ENCODE peak calls at places on chromosome 18, in ten cellular contexts. H, G, W, X, R, D, K, Q, C and A are unnamed samples. For H3K27me3, the result is how much of the 10 kb centered on the place peaks cover.

GRCh38 chr18:34965108-34965507 is 76.1 kb upstream of the MAPRE2 start:
- DNase-seq in H (no peak), G (no peak), W (no peak), X (no peak), R (no peak), D (no peak), K (no peak), Q (no peak), C (no peak), A (no peak)

GRCh38 chr18:58202406-58202730 is 158.3 kb downstream of the NEDD4L start:
- DNase-seq in H (peak), G (peak), W (no peak), X (no peak), R (peak), D (no peak), K (no peak), Q (peak), C (no peak), A (no peak)

GRCh38 chr18:75276813-75277628 is 66.4 kb downstream of the TSHZ1 start:
- DNase-seq in H (peak), G (no peak), W (no peak), X (no peak), R (no peak), D (no peak), K (no peak), Q (peak), C (no peak), A (no peak)

GRCh38 chr18:34158881-34159690 is 65.6 kb downstream of the NOL4 start:
- DNase-seq in H (peak), G (peak), W (peak), X (peak), R (peak), D (no peak), K (peak), Q (peak), C (peak), A (peak)

GRCh38 chr18:72128649-72129048 is 415.5 kb downstream of the CBLN2 start:
- DNase-seq in H (no peak), G (no peak), W (no peak), X (no peak), R (no peak), D (no peak), K (peak), Q (no peak), C (no peak), A (no peak)

GRCh38 chr18:43486462-43486861 is 209.2 kb upstream of the SYT4 start:
- DNase-seq in H (no peak), G (no peak), W (no peak), X (no peak), R (peak), D (no peak), K (peak), Q (no peak), C (no peak), A (no peak)

GRCh38 chr18:48753741-48754140 is 197.0 kb downstream of the SMAD7 start:
- DNase-seq in H (no peak), G (no peak), W (no peak), X (no peak), R (no peak), D (no peak), K (no peak), Q (no peak), C (no peak), A (no peak)

GRCh38 chr18:63237911-63238710 is 81.5 kb downstream of the BCL2 start:
- DNase-seq in H (peak), G (peak), W (no peak), X (peak), R (peak), D (no peak), K (peak), Q (peak), C (peak), A (no peak)

GRCh38 chr18:33116376-33116775 is 324.1 kb downstream of the CCDC178 start:
- DNase-seq in H (no peak), G (no peak), W (no peak), X (no peak), R (no peak), D (no peak), K (no peak), Q (no peak), C (no peak), A (no peak)

GRCh38 chr18:63970803-63971191 is 916 bp downstream of the SERPINB8 start:
- DNase-seq in H (peak), G (peak), W (peak), X (peak), R (peak), D (no peak), K (no peak), Q (no peak), C (peak), A (peak)

GRCh38 chr18:8721716-8722115 is 16.4 kb downstream of the MTCL1 start:
- DNase-seq in H (peak), G (no peak), W (no peak), X (no peak), R (peak), D (no peak), K (no peak), Q (peak), C (no peak), A (no peak)

GRCh38 chr18:6948238-6948637 is 169.4 kb downstream of the LAMA1 start:
- DNase-seq in H (no peak), G (no peak), W (no peak), X (no peak), R (no peak), D (no peak), K (no peak), Q (no peak), C (no peak), A (no peak)

GRCh38 chr18:29018976-29019375 is 842.0 kb upstream of the CDH2 start:
- DNase-seq in H (no peak), G (no peak), W (no peak), X (no peak), R (no peak), D (no peak), K (no peak), Q (no peak), C (no peak), A (no peak)

GRCh38 chr18:8151176-8151575 is 458.1 kb upstream of the RAB12 start:
- DNase-seq in H (peak), G (no peak), W (no peak), X (no peak), R (no peak), D (no peak), K (no peak), Q (peak), C (no peak), A (no peak)

GRCh38 chr18:72468011-72468710 is 76.0 kb downstream of the CBLN2 start:
- DNase-seq in H (no peak), G (no peak), W (no peak), X (no peak), R (peak), D (no peak), K (no peak), Q (no peak), C (no peak), A (no peak)

GRCh38 chr18:34659579-34660517 is 50.2 kb upstream of the DTNA start:
- DNase-seq in H (peak), G (peak), W (peak), X (peak), R (peak), D (no peak), K (peak), Q (peak), C (peak), A (peak)

GRCh38 chr18:8776013-8776515 is 70.7 kb downstream of the MTCL1 start:
- DNase-seq in H (no peak), G (no peak), W (no peak), X (no peak), R (no peak), D (no peak), K (no peak), Q (no peak), C (no peak), A (no peak)

GRCh38 chr18:45228989-45229388 is 386.3 kb upstream of the SLC14A2 start:
- DNase-seq in H (no peak), G (no peak), W (no peak), X (no peak), R (no peak), D (no peak), K (no peak), Q (no peak), C (no peak), A (no peak)

GRCh38 chr18:32771871-32772499 is 838 bp downstream of the KLHL14 start:
- DNase-seq in H (no peak), G (no peak), W (peak), X (no peak), R (peak), D (no peak), K (no peak), Q (no peak), C (no peak), A (peak)

GRCh38 chr18:40868110-40868858 is 1086.8 kb upstream of the PIK3C3 start:
- DNase-seq in H (peak), G (no peak), W (no peak), X (no peak), R (no peak), D (no peak), K (no peak), Q (peak), C (no peak), A (no peak)

GRCh38 chr18:46518438-46518837 is 138.6 kb downstream of the LOXHD1 start:
- DNase-seq in H (no peak), G (no peak), W (no peak), X (no peak), R (peak), D (no peak), K (no peak), Q (no peak), C (peak), A (peak)

GRCh38 chr18:159037-159652 is 788 bp downstream of the USP14 start:
- DNase-seq in H (peak), G (no peak), W (no peak), X (no peak), R (peak), D (no peak), K (no peak), Q (no peak), C (no peak), A (no peak)

GRCh38 chr18:2926528-2926927 is 79.7 kb downstream of the EMILIN2 start:
- DNase-seq in H (no peak), G (no peak), W (no peak), X (no peak), R (no peak), D (no peak), K (no peak), Q (no peak), C (no peak), A (no peak)
- H3K27ac ChIP-seq in H (no peak), G (no peak), W (no peak), X (no peak), R (no peak), D (no peak), K (no peak), Q (no peak), C (no peak), A (no peak)

GRCh38 chr18:31400191-31400590 is 23.6 kb downstream of the DSG4 start:
- DNase-seq in H (no peak), G (no peak), W (no peak), X (no peak), R (no peak), D (no peak), K (no peak), Q (no peak), C (no peak), A (no peak)
- H3K4me3 ChIP-seq in H (no peak), G (no peak), W (no peak), X (no peak), R (no peak), D (no peak), K (no peak), Q (no peak), C (no peak), A (no peak)

GRCh38 chr18:21215480-21215879 is 26.6 kb upstream of the GREB1L start:
- DNase-seq in H (no peak), G (no peak), W (no peak), X (no peak), R (no peak), D (no peak), K (no peak), Q (no peak), C (no peak), A (no peak)
- H3K27me3 ChIP-seq in H (under half), G (under half), W (under half), X (under half), R (under half), D (under half), K (under half), Q (under half), C (under half), A (under half)

DNA sequence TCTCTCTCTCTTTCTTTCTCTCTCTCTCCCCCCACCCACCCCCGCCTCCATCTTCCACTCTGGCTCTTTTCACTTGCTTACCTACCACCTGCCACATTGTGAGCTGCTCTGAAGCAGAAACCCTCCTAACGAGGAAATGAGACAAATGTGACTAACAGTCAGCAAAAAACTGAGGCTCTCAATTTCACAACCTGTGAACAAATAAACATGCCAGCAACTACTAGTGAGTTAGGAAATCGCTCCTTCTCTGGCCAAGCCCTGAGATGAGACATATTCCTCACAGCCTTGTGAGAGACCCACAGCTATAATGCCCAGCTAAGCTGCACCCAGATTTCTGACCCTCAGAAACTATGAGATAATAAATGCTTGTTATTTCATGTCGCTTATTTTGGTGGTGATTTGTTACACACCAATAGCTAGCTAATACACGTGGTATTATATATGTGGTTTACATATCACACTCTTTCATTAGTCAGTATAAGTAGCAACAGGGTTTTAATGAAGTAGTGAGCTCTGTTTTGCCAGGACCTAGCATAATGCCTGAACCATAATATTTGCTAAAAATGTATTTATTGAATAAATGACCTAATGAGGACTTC is 8.4 kb upstream of the ZNF521 start:
- DNase-seq in H (no peak), G (no peak), W (no peak), X (no peak), R (no peak), D (no peak), K (no peak), Q (no peak), C (no peak), A (no peak)
- H3K27ac ChIP-seq in H (no peak), G (no peak), W (no peak), X (no peak), R (no peak), D (no peak), K (no peak), Q (no peak), C (no peak), A (no peak)

GRCh38 chr18:52484977-52485376 is 145.0 kb downstream of the DCC start:
- DNase-seq in H (no peak), G (no peak), W (no peak), X (no peak), R (no peak), D (no peak), K (no peak), Q (no peak), C (no peak), A (no peak)

GRCh38 chr18:52481116-52481515 is 141.1 kb downstream of the DCC start:
- DNase-seq in H (no peak), G (no peak), W (no peak), X (no peak), R (no peak), D (no peak), K (no peak), Q (no peak), C (no peak), A (no peak)

DNA sequence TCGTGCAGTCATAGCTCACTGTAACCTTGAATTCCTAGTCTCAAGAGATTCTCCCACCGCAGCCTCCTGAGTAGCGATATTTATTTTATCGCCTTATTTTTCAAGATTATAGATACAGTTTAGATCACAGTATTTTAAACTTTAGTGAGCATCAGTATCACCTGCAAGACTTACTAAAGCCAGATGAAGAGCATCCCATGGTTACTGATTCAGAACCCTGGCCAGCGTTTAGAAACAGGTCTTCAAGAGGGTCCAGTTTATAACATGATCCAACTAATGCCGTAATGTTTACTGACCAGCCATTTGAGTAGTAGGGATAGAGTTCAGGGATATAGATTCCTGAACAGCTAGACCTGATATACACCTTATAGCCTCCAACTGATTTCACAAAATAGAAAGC is 146.1 kb downstream of the DCC start:
- DNase-seq in H (no peak), G (no peak), W (no peak), X (no peak), R (no peak), D (no peak), K (no peak), Q (no peak), C (no peak), A (no peak)
- H3K4me3 ChIP-seq in H (no peak), G (no peak), W (no peak), X (no peak), R (no peak), D (no peak), K (no peak), Q (no peak), C (no peak), A (no peak)

GRCh38 chr18:59228361-59228760 is 8.4 kb downstream of the GRP start:
- DNase-seq in H (no peak), G (no peak), W (no peak), X (no peak), R (no peak), D (no peak), K (no peak), Q (no peak), C (no peak), A (no peak)
- H3K27me3 ChIP-seq in H (half or more), G (under half), W (under half), X (under half), R (under half), D (under half), K (under half), Q (under half), C (under half), A (under half)

GRCh38 chr18:23877371-23877770 is 137.2 kb upstream of the TTC39C start:
- DNase-seq in H (no peak), G (no peak), W (no peak), X (no peak), R (no peak), D (no peak), K (no peak), Q (no peak), C (no peak), A (no peak)

GRCh38 chr18:23875966-23876365 is 138.6 kb upstream of the TTC39C start:
- DNase-seq in H (no peak), G (no peak), W (no peak), X (no peak), R (no peak), D (no peak), K (no peak), Q (no peak), C (no peak), A (no peak)

GRCh38 chr18:23876496-23876895 is 138.1 kb upstream of the TTC39C start:
- DNase-seq in H (no peak), G (no peak), W (no peak), X (no peak), R (no peak), D (no peak), K (no peak), Q (no peak), C (no peak), A (no peak)

GRCh38 chr18:23878336-23878900 is 136.1 kb upstream of the TTC39C start:
- DNase-seq in H (no peak), G (no peak), W (no peak), X (no peak), R (no peak), D (no peak), K (no peak), Q (no peak), C (no peak), A (no peak)

GRCh38 chr18:23876921-23877320 is 137.6 kb upstream of the TTC39C start:
- DNase-seq in H (no peak), G (no peak), W (no peak), X (no peak), R (no peak), D (no peak), K (no peak), Q (no peak), C (no peak), A (no peak)
- H3K27ac ChIP-seq in H (no peak), G (no peak), W (no peak), X (no peak), R (no peak), D (no peak), K (no peak), Q (no peak), C (no peak), A (no peak)

DNA sequence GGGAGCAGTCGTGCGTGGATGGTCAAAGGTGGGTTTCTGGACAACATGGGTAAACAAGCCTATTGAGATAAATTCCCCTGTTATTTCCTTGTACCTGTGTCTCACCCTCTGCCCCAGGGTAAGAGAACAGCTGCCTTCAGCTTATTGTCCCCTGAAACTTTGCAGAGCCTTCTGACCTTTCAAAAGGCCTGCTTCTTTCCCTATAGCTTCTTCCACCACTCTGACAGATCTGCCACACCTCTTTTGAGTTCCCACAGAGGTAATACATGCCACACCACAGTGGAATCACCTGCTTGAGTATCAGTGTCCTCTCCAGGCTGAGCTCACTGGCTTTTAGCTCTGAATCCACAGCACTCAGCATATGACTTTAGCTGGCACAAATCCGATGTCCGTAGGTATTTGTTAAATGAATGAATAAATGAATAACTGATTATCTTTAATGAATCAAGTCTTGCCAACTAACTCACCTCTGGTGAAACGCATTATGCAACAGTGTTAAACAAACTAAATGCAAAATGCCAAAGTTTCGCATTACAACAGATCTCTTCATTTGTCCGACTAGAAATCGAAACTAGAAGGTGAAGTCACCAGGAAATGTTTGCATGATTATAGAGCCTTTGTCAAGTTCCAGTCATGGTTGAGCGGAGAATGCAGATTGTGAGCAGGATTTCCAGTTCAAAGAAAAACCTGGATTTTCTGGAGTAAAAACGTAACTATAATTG is 16.3 kb downstream of the DYNAP start:
- DNase-seq in H (peak), G (no peak), W (no peak), X (no peak), R (peak), D (no peak), K (no peak), Q (no peak), C (no peak), A (no peak)
- H3K4me3 ChIP-seq in H (no peak), G (no peak), W (no peak), X (no peak), R (no peak), D (no peak), K (no peak), Q (no peak), C (peak), A (no peak)

DNA sequence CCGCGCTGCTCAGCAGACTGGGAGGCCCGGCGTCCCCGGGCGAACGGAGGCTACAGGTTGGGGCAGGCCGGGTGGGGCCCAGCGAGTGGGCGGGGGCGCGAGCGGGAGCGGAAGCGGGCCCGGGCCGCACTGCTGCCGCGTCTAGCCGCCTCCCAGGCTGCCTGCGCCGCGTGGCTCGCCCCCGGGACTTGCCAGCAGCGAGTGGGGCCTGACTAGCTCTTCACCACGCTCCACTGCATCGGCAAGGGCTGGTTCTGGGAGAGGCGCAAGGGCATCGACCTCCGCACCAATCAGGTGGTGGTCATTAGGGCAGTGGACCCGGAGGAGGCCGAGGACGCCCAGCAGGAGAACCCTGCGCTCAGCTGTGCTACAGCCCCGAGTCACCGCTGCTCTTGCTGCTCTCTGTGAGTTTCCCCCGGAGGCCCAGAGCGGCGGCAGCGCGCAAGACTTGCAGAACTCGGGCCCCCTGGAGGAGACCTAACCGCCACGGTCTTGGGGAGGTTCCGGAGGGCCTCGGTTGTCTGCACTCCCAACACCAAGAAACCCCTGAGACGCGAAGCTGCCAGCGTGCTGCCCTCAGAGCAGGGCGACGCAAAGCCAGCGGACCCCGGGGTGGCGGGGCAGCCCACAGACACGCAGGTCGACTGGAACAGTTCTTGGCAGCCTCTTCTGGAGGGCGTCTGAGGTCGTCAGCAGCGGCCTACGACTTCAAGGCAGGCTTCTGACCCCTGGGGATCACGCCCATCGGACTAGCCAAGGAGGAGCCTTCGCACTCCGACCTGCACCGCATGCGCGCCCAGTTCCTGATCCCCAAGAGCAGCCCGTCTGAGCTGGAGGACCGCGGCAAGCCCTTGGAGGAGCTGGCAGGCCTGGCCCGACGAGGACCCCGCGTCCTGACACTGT is 27.2 kb upstream of the PTPN2 start:
- DNase-seq in H (no peak), G (no peak), W (no peak), X (no peak), R (peak), D (peak), K (no peak), Q (no peak), C (peak), A (peak)
- H3K27me3 ChIP-seq in H (under half), G (under half), W (under half), X (under half), R (under half), D (under half), K (under half), Q (under half), C (under half), A (under half)